ENCODE peak calls at places on chromosomes 12 and 14, in eight cellular contexts. Q is NCI-H82; X is activated effector memory CD4-positive, alpha-beta T cell treated with anti-CD3 and anti-CD28 coated beads, Interleukin-2, amount 50 U/mL, for 16 hours; L is T-helper 1 cell; I is nephron progenitor cell; T is heart right ventricle; U is stimulated activated CD8-positive, alpha-beta memory T cell treated with anti-CD3 and anti-CD28 coated beads, Interleukin-4, amount 100 ng/mL, for 48 hours; P is body of pancreas. B is an unnamed sample.

GRCh38 chr12:1606021-1606622 is 11.7 kb upstream of the FBXL14 start:
- DNase-seq in X (peak; percentile 89), T (peak; percentile 92), U (peak; percentile 77), L (peak; percentile 26), I (peak; percentile 30), Q (peak; percentile 55), P (peak; percentile 94), B (peak; percentile 88)

GRCh38 chr12:132284071-132284492 is 45.3 kb downstream of the GALNT9 start:
- DNase-seq in P (no peak), U (no peak), Q (no peak), I (no peak), X (no peak), T (no peak), L (no peak), B (no peak)

GRCh38 chr12:102958073-102958829 is 777 bp downstream of the ASCL1 start:
- DNase-seq in P (no peak), T (no peak), U (no peak), Q (peak; percentile 88), L (peak; percentile 51), X (no peak), I (peak; percentile 77), B (peak; percentile 75)

GRCh38 chr12:108633534-108634224 is at the start of gene SELPLG:
- DNase-seq in U (peak; percentile 89), P (peak; percentile 23), Q (no peak), X (peak; percentile 92), T (peak; percentile 56), L (peak; percentile 95), I (no peak), B (no peak)

GRCh38 chr14:36226164-36226563 is 49.6 kb upstream of the PTCSC3 start:
- DNase-seq in P (no peak), T (no peak), U (no peak), Q (no peak), L (no peak), X (no peak), I (no peak), B (no peak)

GRCh38 chr14:34604990-34605389 is 25.0 kb downstream of the SNX6 start:
- DNase-seq in I (no peak), Q (no peak), T (no peak), P (no peak), U (no peak), X (no peak), L (no peak), B (no peak)

GRCh38 chr14:90060312-90060964 is 1.4 kb upstream of the KCNK13 start:
- DNase-seq in T (peak; percentile 61), U (peak; percentile 74), I (peak; percentile 75), Q (peak; percentile 79), X (peak; percentile 78), P (peak; percentile 29), L (peak; percentile 64), B (peak; percentile 89)

GRCh38 chr14:64891839-64892375 is 12.2 kb upstream of the SPTB start:
- DNase-seq in I (peak; percentile 23), T (no peak), X (no peak), L (peak; percentile 50), U (no peak), P (peak; percentile 22), Q (peak; percentile 77), B (peak; percentile 92)

GRCh38 chr14:94514351-94514750 is 5.1 kb upstream of the SERPINA12 start:
- DNase-seq in L (no peak), X (no peak), U (no peak), Q (no peak), T (no peak), I (no peak), P (no peak), B (no peak)

GRCh38 chr14:92785601-92786426 is 8.3 kb upstream of the GOLGA5 start:
- DNase-seq in T (peak; percentile 53), Q (no peak), L (no peak), P (peak; percentile 58), X (no peak), I (no peak), U (no peak), B (no peak)

GRCh38 chr14:24774167-24774915 is 140.4 kb upstream of the GZMB start:
- DNase-seq in I (no peak), T (no peak), X (no peak), Q (no peak), P (no peak), L (no peak), U (no peak), B (no peak)

B was measured in NCI-H2171 treated with DMSO at 0.1 percent for 48 hours.